ENCODE peak calls at places on chromosomes 7 and 10, in five cellular contexts. Q is WTC11, K is endothelial cell, F is fibroblast of lung, J is HFFc6. G is an unnamed sample.

GRCh38 chr7:78413568-78413967 is 615.0 kb downstream of the PHTF2 start:
- DNase-seq in Q (no peak), K (no peak), F (no peak), J (no peak), G (no peak)

GRCh38 chr10:102714621-102715455 is at the start of gene SFXN2:
- DNase-seq in Q (peak; percentile 74), K (no peak), F (no peak), J (no peak), G (peak; percentile 62)

GRCh38 chr7:55163733-55164132 is 144.9 kb downstream of the EGFR start:
- DNase-seq in Q (no peak), K (no peak), F (no peak), J (no peak), G (no peak)

GRCh38 chr7:138911007-138911406 is 70.2 kb downstream of the KIAA1549 start:
- DNase-seq in Q (no peak), K (no peak), F (no peak), J (no peak), G (no peak)

GRCh38 chr7:47635091-47636090 is 53.5 kb upstream of the TNS3 start:
- DNase-seq in Q (peak; percentile 40), K (no peak), F (peak; percentile 27), J (no peak), G (no peak)

GRCh38 chr7:44750921-44751571 is 2.4 kb downstream of the ZMIZ2 start:
- DNase-seq in Q (no peak), K (no peak), F (peak; percentile 12), J (no peak), G (peak; percentile 27)

GRCh38 chr7:80439894-80440811 is 71.7 kb downstream of the GNAT3 start:
- DNase-seq in Q (no peak), K (no peak), F (peak; percentile 74), J (peak; percentile 79), G (no peak)

GRCh38 chr10:128863411-128863810 is 603.6 kb upstream of the MGMT start:
- DNase-seq in Q (no peak), K (no peak), F (no peak), J (no peak), G (no peak)

GRCh38 chr10:4939224-4940072 is 23.8 kb upstream of the AKR1C1 start:
- DNase-seq in Q (no peak), K (no peak), F (no peak), J (peak; percentile 2), G (no peak)

GRCh38 chr10:92640110-92640509 is 47.2 kb downstream of the KIF11 start:
- DNase-seq in Q (no peak), K (no peak), F (peak; percentile 75), J (peak; percentile 40), G (no peak)

GRCh38 chr10:66931340-66931948 is 5.6 kb downstream of the LRRTM3 start:
- DNase-seq in Q (no peak), K (peak; percentile 26), F (peak; percentile 85), J (peak; percentile 53), G (peak; percentile 20)

GRCh38 chr10:128927821-128928220 is 539.2 kb upstream of the MGMT start:
- DNase-seq in Q (peak; percentile 29), K (no peak), F (no peak), J (no peak), G (no peak)

GRCh38 chr10:71218046-71218832 is 5.9 kb downstream of the UNC5B start:
- DNase-seq in Q (no peak), K (no peak), F (peak; percentile 53), J (peak; percentile 35), G (no peak)

GRCh38 chr10:84429926-84430520 is 101.6 kb downstream of the CCSER2 start:
- DNase-seq in Q (peak; percentile 89), K (peak; percentile 70), F (peak; percentile 53), J (peak; percentile 25), G (peak; percentile 52)

GRCh38 chr7:116669769-116670168 is 2.2 kb upstream of the MET start:
- DNase-seq in Q (no peak), K (no peak), F (no peak), J (no peak), G (no peak)

GRCh38 chr7:80977751-80978150 is 58.9 kb upstream of the SEMA3C start:
- DNase-seq in Q (no peak), K (no peak), F (no peak), J (no peak), G (no peak)

GRCh38 chr10:15439381-15439837 is 68.3 kb upstream of the FAM171A1 start:
- DNase-seq in Q (peak; percentile 30), K (peak; percentile 42), F (peak; percentile 43), J (no peak), G (no peak)

GRCh38 chr10:88385601-88386203 is 197.4 kb downstream of the RNLS start:
- DNase-seq in Q (peak; percentile 9), K (no peak), F (no peak), J (no peak), G (no peak)

GRCh38 chr7:110988890-110989501 is 101.9 kb upstream of the LRRN3 start:
- DNase-seq in Q (no peak), K (no peak), F (no peak), J (no peak), G (no peak)

GRCh38 chr7:92751902-92752901 is 84.2 kb downstream of the CDK6 start:
- DNase-seq in Q (no peak), K (no peak), F (peak; percentile 95), J (peak; percentile 89), G (no peak)

GRCh38 chr10:128147669-128148068 is 21.4 kb upstream of the MKI67 start:
- DNase-seq in Q (no peak), K (no peak), F (peak; percentile 70), J (peak; percentile 59), G (no peak)

GRCh38 chr7:81267508-81267907 is 348.7 kb upstream of the SEMA3C start:
- DNase-seq in Q (no peak), K (no peak), F (no peak), J (no peak), G (no peak)

GRCh38 chr10:14486777-14487510 is 156.2 kb upstream of the FRMD4A start:
- DNase-seq in Q (no peak), K (no peak), F (peak; percentile 98), J (no peak), G (no peak)

GRCh38 chr7:157900011-157900410 is 563.2 kb downstream of the DNAJB6 start:
- DNase-seq in Q (no peak), K (no peak), F (no peak), J (no peak), G (no peak)

GRCh38 chr10:71707240-71707789 is 12.3 kb downstream of the C10orf105 start:
- DNase-seq in Q (no peak), K (no peak), F (no peak), J (no peak), G (no peak)

DNA sequence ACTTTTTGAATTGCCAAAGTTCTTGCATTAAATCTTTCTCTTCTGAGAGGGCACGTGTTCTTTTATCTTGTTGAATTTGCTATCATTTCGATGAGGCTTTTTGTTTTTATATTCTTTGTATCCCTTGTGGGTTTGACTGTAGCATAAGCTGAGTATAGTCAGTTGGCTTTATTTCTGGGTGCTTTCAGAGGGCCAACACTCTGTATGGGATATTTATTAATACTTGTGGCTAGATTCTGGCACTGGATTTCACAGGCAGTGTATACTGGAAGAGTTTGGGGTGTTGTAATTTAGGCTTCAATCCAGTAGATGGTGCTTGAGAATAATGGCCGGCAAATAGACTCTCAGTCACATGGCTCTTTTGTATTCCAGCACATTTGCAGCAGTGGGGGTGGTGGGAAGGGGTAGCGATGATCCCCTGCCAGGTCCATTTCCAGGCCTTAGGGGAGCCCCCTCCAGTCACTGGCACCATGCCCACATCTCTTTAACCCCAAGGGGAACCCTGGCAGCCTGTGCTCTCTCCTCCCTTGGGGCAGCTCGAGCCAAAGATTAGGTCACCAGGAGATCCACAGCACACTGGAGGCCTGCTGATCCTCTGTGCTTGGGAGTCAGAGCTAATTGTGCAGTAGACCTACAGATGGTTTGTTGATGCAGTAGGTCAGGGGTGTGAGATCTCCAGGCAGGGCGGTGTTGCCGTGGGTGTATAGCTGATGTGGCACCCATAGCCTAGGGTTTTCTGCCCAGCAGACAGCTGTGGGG is 81.7 kb downstream of the PTPN20 start:
- DNase-seq in Q (no peak), K (no peak), F (peak; percentile 67), J (peak; percentile 47), G (peak; percentile 16)
- TF ChIP-seq CTCF in Q (no peak), K (peak; percentile 39), F (peak; percentile 54), J (peak; percentile 79), G (peak; percentile 38)

GRCh38 chr7:91600112-91600511 is 280.4 kb downstream of the MTERF1 start:
- DNase-seq in Q (no peak), K (no peak), F (no peak), J (no peak), G (no peak)
- TF ChIP-seq CTCF in Q (no peak), K (no peak), F (no peak), J (no peak), G (no peak)

GRCh38 chr10:99432881-99433280 is 2.5 kb upstream of the GOT1 start:
- DNase-seq in Q (no peak), K (no peak), F (no peak), J (no peak), G (no peak)

GRCh38 chr10:99432047-99432446 is 1.6 kb upstream of the GOT1 start:
- DNase-seq in Q (no peak), K (no peak), F (no peak), J (no peak), G (no peak)

GRCh38 chr10:99431190-99431549 is 746 bp upstream of the GOT1 start:
- DNase-seq in Q (peak; percentile 53), K (peak; percentile 35), F (peak; percentile 50), J (peak; percentile 34), G (peak; percentile 50)

GRCh38 chr10:99435986-99436633 is 5.7 kb upstream of the GOT1 start:
- DNase-seq in Q (no peak), K (peak; percentile 21), F (peak; percentile 44), J (peak; percentile 61), G (no peak)

DNA sequence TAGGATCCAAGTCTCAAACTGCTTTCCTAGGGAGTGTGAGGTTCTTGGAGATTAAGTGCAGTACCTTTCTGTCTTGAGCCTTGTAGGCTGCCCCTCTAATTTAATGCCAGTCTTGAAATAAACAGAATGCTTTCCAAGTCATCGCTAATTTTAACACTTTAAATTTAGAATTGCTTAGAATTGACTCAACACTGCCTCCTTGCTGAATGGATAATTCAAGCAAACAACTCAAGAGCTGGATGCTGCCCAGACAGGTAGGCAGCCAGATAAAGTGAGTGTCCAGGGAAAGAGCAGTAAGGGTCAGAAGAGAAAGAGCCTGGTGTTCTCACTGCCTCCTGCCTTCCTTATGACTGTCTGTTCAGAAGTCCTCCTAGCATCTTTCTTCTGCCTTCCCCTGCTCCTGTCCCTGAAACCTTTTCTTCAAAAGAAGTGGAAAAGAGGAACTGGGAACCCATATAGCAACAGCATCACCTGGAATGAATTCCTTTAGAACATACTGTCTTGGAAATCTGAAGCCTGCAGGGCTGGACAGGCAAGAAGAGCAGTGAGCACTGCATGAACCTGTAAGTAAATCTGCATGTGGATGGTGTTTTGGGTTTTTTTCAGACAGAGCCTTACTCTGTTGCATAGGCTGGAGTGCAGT is 3.1 kb upstream of the GOT1 start:
- DNase-seq in Q (no peak), K (no peak), F (no peak), J (no peak), G (no peak)
- TF ChIP-seq CTCF in Q (no peak), K (no peak), F (no peak), J (peak; percentile 70), G (no peak)

GRCh38 chr10:77925795-77926565 is 575 bp downstream of the DLG5 start:
- DNase-seq in Q (peak; percentile 67), K (peak; percentile 48), F (peak; percentile 28), J (no peak), G (no peak)
- TF ChIP-seq CTCF in Q (no peak), K (no peak), F (no peak), J (no peak), G (no peak)

GRCh38 chr10:31490858-31491504 is 172.0 kb downstream of the ZEB1 start:
- DNase-seq in Q (no peak), K (peak; percentile 22), F (peak; percentile 79), J (peak; percentile 60), G (no peak)
- TF ChIP-seq CTCF in Q (peak; percentile 36), K (peak; percentile 48), F (peak; percentile 36), J (peak; percentile 87), G (peak; percentile 37)

GRCh38 chr7:85851571-85852193 is 664.8 kb upstream of the SEMA3D start:
- DNase-seq in Q (no peak), K (no peak), F (peak; percentile 84), J (peak; percentile 32), G (no peak)
- TF ChIP-seq CTCF in Q (no peak), K (peak; percentile 9), F (peak; percentile 18), J (peak; percentile 72), G (no peak)